ENCODE peak calls at places on chromosomes 6 and 20, in six cellular contexts. One of them, this sample, is unnamed.

GRCh38 chr6:144234935-144235334 is 50.2 kb upstream of the UTRN start:
- DNase-seq in suprapubic skin: no peak
- DNase-seq in PC-9: no peak
- DNase-seq in cardiac muscle cell: no peak
- DNase-seq in BJ: no peak
- DNase-seq in AG10803: no peak
- DNase-seq in this sample: no peak

GRCh38 chr6:7594579-7595125 is 4.7 kb downstream of the SNRNP48 start:
- DNase-seq in suprapubic skin: no peak
- DNase-seq in PC-9: no peak
- DNase-seq in cardiac muscle cell: peak
- DNase-seq in BJ: no peak
- DNase-seq in AG10803: no peak
- DNase-seq in this sample: no peak

GRCh38 chr6:142569676-142570075 is 267.9 kb downstream of the ADGRG6 start:
- DNase-seq in suprapubic skin: no peak
- DNase-seq in PC-9: peak
- DNase-seq in cardiac muscle cell: peak
- DNase-seq in BJ: no peak
- DNase-seq in AG10803: peak
- DNase-seq in this sample: no peak

GRCh38 chr20:62148908-62149314 is 5.3 kb downstream of the SS18L1 start:
- DNase-seq in suprapubic skin: no peak
- DNase-seq in PC-9: no peak
- DNase-seq in cardiac muscle cell: no peak
- DNase-seq in BJ: no peak
- DNase-seq in AG10803: no peak
- DNase-seq in this sample: no peak

GRCh38 chr6:79763301-79763700 is 132.2 kb downstream of the SH3BGRL2 start:
- DNase-seq in suprapubic skin: no peak
- DNase-seq in PC-9: no peak
- DNase-seq in cardiac muscle cell: no peak
- DNase-seq in BJ: no peak
- DNase-seq in AG10803: no peak
- DNase-seq in this sample: no peak

GRCh38 chr6:21185849-21186478 is 407.6 kb upstream of the SOX4 start:
- DNase-seq in suprapubic skin: no peak
- DNase-seq in PC-9: no peak
- DNase-seq in cardiac muscle cell: no peak
- DNase-seq in BJ: no peak
- DNase-seq in AG10803: no peak
- DNase-seq in this sample: no peak

GRCh38 chr6:124679392-124679791 is 282.8 kb upstream of the RNF217 start:
- DNase-seq in suprapubic skin: no peak
- DNase-seq in PC-9: no peak
- DNase-seq in cardiac muscle cell: no peak
- DNase-seq in BJ: no peak
- DNase-seq in AG10803: peak
- DNase-seq in this sample: peak

GRCh38 chr20:6104493-6105188 is 18.2 kb downstream of the FERMT1 start:
- DNase-seq in suprapubic skin: no peak
- DNase-seq in PC-9: no peak
- DNase-seq in cardiac muscle cell: no peak
- DNase-seq in BJ: no peak
- DNase-seq in AG10803: peak
- DNase-seq in this sample: peak

GRCh38 chr6:144013486-144013909 is 5.4 kb upstream of the PLAGL1 start:
- DNase-seq in suprapubic skin: peak
- DNase-seq in PC-9: peak
- DNase-seq in cardiac muscle cell: peak
- DNase-seq in BJ: no peak
- DNase-seq in AG10803: peak
- DNase-seq in this sample: peak

GRCh38 chr6:139407718-139408222 is 33.3 kb upstream of the CITED2 start:
- DNase-seq in suprapubic skin: no peak
- DNase-seq in PC-9: peak
- DNase-seq in cardiac muscle cell: no peak
- DNase-seq in BJ: peak
- DNase-seq in AG10803: peak
- DNase-seq in this sample: peak

GRCh38 chr20:2757001-2757400 is 43.4 kb downstream of the CPXM1 start:
- DNase-seq in suprapubic skin: peak
- DNase-seq in PC-9: no peak
- DNase-seq in cardiac muscle cell: no peak
- DNase-seq in BJ: no peak
- DNase-seq in AG10803: no peak
- DNase-seq in this sample: no peak

GRCh38 chr6:54754406-54754805 is 92.2 kb upstream of the FAM83B start:
- DNase-seq in suprapubic skin: no peak
- DNase-seq in PC-9: no peak
- DNase-seq in cardiac muscle cell: no peak
- DNase-seq in BJ: no peak
- DNase-seq in AG10803: no peak
- DNase-seq in this sample: no peak

GRCh38 chr20:32980131-32980941 is 23.9 kb downstream of the SUN5 start:
- DNase-seq in suprapubic skin: no peak
- DNase-seq in PC-9: no peak
- DNase-seq in cardiac muscle cell: no peak
- DNase-seq in BJ: no peak
- DNase-seq in AG10803: no peak
- DNase-seq in this sample: no peak

GRCh38 chr6:169852504-169853195 is 101.2 kb downstream of the ERMARD start:
- DNase-seq in suprapubic skin: no peak
- DNase-seq in PC-9: no peak
- DNase-seq in cardiac muscle cell: no peak
- DNase-seq in BJ: no peak
- DNase-seq in AG10803: no peak
- DNase-seq in this sample: no peak

GRCh38 chr20:54995021-54995420 is 519.6 kb downstream of the DOK5 start:
- DNase-seq in suprapubic skin: no peak
- DNase-seq in PC-9: no peak
- DNase-seq in cardiac muscle cell: no peak
- DNase-seq in BJ: no peak
- DNase-seq in AG10803: no peak
- DNase-seq in this sample: no peak

GRCh38 chr20:47354388-47354709 is 2.1 kb downstream of the ZMYND8 start:
- DNase-seq in suprapubic skin: no peak
- DNase-seq in PC-9: no peak
- DNase-seq in cardiac muscle cell: no peak
- DNase-seq in BJ: no peak
- DNase-seq in AG10803: no peak
- DNase-seq in this sample: no peak

GRCh38 chr6:101722991-101723579 is 329.6 kb downstream of the GRIK2 start:
- DNase-seq in suprapubic skin: no peak
- DNase-seq in PC-9: peak
- DNase-seq in cardiac muscle cell: no peak
- DNase-seq in BJ: peak
- DNase-seq in AG10803: peak
- DNase-seq in this sample: peak

GRCh38 chr20:46174469-46175126 is 56.5 kb downstream of the CD40 start:
- DNase-seq in suprapubic skin: no peak
- DNase-seq in PC-9: no peak
- DNase-seq in cardiac muscle cell: peak
- DNase-seq in BJ: no peak
- DNase-seq in AG10803: peak
- DNase-seq in this sample: peak

GRCh38 chr6:166281104-166281503 is 27.1 kb downstream of the PRR18 start:
- DNase-seq in suprapubic skin: no peak
- DNase-seq in PC-9: no peak
- DNase-seq in cardiac muscle cell: no peak
- DNase-seq in BJ: no peak
- DNase-seq in AG10803: no peak
- DNase-seq in this sample: no peak

GRCh38 chr20:17833036-17833674 is 133.4 kb downstream of the BANF2 start:
- DNase-seq in suprapubic skin: no peak
- DNase-seq in PC-9: no peak
- DNase-seq in cardiac muscle cell: no peak
- DNase-seq in BJ: no peak
- DNase-seq in AG10803: peak
- DNase-seq in this sample: peak

GRCh38 chr6:129631070-129631469 is 78.9 kb downstream of the ARHGAP18 start:
- DNase-seq in suprapubic skin: no peak
- DNase-seq in PC-9: no peak
- DNase-seq in cardiac muscle cell: no peak
- DNase-seq in BJ: no peak
- DNase-seq in AG10803: no peak
- DNase-seq in this sample: no peak

GRCh38 chr6:131669891-131670290 is 31.3 kb downstream of the OR2A4 start:
- DNase-seq in suprapubic skin: no peak
- DNase-seq in PC-9: no peak
- DNase-seq in cardiac muscle cell: no peak
- DNase-seq in BJ: no peak
- DNase-seq in AG10803: no peak
- DNase-seq in this sample: no peak

GRCh38 chr6:7537560-7538174 is 3.8 kb upstream of the DSP start:
- DNase-seq in suprapubic skin: no peak
- DNase-seq in PC-9: no peak
- DNase-seq in cardiac muscle cell: peak
- DNase-seq in BJ: no peak
- DNase-seq in AG10803: no peak
- DNase-seq in this sample: no peak

GRCh38 chr20:51752343-51752951 is 15.7 kb downstream of the ATP9A start:
- DNase-seq in suprapubic skin: no peak
- DNase-seq in PC-9: peak
- DNase-seq in cardiac muscle cell: no peak
- DNase-seq in BJ: peak
- DNase-seq in AG10803: peak
- DNase-seq in this sample: peak

GRCh38 chr6:149962461-149963211 is 1.1 kb upstream of the ULBP1 start:
- DNase-seq in suprapubic skin: peak
- DNase-seq in PC-9: no peak
- DNase-seq in cardiac muscle cell: no peak
- DNase-seq in BJ: no peak
- DNase-seq in AG10803: no peak
- DNase-seq in this sample: no peak

GRCh38 chr6:149965191-149966020 is 1.7 kb downstream of the ULBP1 start:
- DNase-seq in suprapubic skin: peak
- DNase-seq in PC-9: no peak
- DNase-seq in cardiac muscle cell: peak
- DNase-seq in BJ: no peak
- DNase-seq in AG10803: no peak
- DNase-seq in this sample: peak

GRCh38 chr6:149964243-149965190 is 774 bp downstream of the ULBP1 start:
- DNase-seq in suprapubic skin: peak
- DNase-seq in PC-9: no peak
- DNase-seq in cardiac muscle cell: peak
- DNase-seq in BJ: no peak
- DNase-seq in AG10803: peak
- DNase-seq in this sample: peak

GRCh38 chr6:149963212-149963461 is 606 bp upstream of the ULBP1 start:
- DNase-seq in suprapubic skin: peak
- DNase-seq in PC-9: peak
- DNase-seq in cardiac muscle cell: no peak
- DNase-seq in BJ: peak
- DNase-seq in AG10803: peak
- DNase-seq in this sample: no peak

GRCh38 chr6:149963462-149964242 is at the start of gene ULBP1:
- DNase-seq in suprapubic skin: peak
- DNase-seq in PC-9: peak
- DNase-seq in cardiac muscle cell: peak
- DNase-seq in BJ: peak
- DNase-seq in AG10803: peak
- DNase-seq in this sample: peak
- TF ChIP-seq CTCF in suprapubic skin: no peak
- TF ChIP-seq CTCF in PC-9: no peak
- TF ChIP-seq CTCF in cardiac muscle cell: peak
- TF ChIP-seq CTCF in BJ: peak
- TF ChIP-seq CTCF in AG10803: peak
- TF ChIP-seq CTCF in this sample: no peak

DNA sequence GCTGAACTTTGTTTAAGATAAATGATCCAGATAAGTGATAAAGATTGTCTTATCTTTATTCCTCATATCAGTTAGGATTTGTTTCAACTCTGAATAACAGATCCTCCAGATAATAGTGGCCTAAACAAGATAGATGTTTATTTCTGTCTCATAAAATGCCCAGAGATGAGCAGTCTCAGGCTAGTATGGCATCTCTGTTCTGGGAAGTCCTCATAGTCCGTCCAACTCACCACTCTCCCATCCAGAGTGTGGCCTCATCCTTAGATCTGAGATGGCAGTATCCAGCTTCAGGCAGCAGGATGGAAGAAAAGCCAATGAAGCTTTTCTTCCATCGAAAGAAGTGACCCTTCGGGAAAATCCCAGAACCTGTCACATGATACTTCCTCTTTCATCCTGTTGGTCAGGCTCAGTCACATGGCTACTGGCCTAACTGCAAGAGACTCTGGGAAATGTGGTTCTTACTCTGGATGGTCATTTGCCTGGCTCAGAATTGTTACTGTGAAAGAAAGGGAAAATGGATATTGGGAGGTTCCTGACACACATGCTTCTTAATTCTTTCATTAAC is 29.4 kb upstream of the TAGAP start:
- DNase-seq in suprapubic skin: no peak
- DNase-seq in PC-9: no peak
- DNase-seq in cardiac muscle cell: peak
- DNase-seq in BJ: no peak
- DNase-seq in AG10803: peak
- DNase-seq in this sample: peak
- H3K4me3 ChIP-seq in suprapubic skin: no peak
- H3K4me3 ChIP-seq in PC-9: peak
- H3K4me3 ChIP-seq in cardiac muscle cell: peak
- H3K4me3 ChIP-seq in BJ: no peak
- H3K4me3 ChIP-seq in AG10803: peak
- H3K4me3 ChIP-seq in this sample: peak

GRCh38 chr6:17281100-17281496 is at the start of gene RBM24:
- DNase-seq in suprapubic skin: no peak
- DNase-seq in PC-9: no peak
- DNase-seq in cardiac muscle cell: peak
- DNase-seq in BJ: no peak
- DNase-seq in AG10803: peak
- DNase-seq in this sample: peak
- TF ChIP-seq CTCF in suprapubic skin: no peak
- TF ChIP-seq CTCF in PC-9: no peak
- TF ChIP-seq CTCF in cardiac muscle cell: peak
- TF ChIP-seq CTCF in BJ: peak
- TF ChIP-seq CTCF in AG10803: peak
- TF ChIP-seq CTCF in this sample: peak

GRCh38 chr6:141402489-141402888 is 730.2 kb upstream of the GJE1 start:
- DNase-seq in suprapubic skin: no peak
- DNase-seq in PC-9: no peak
- DNase-seq in cardiac muscle cell: no peak
- DNase-seq in BJ: no peak
- DNase-seq in AG10803: no peak
- DNase-seq in this sample: no peak

GRCh38 chr6:141401168-141401567 is 731.6 kb upstream of the GJE1 start:
- DNase-seq in suprapubic skin: no peak
- DNase-seq in PC-9: no peak
- DNase-seq in cardiac muscle cell: no peak
- DNase-seq in BJ: no peak
- DNase-seq in AG10803: peak
- DNase-seq in this sample: peak

GRCh38 chr6:141403827-141404226 is 728.9 kb upstream of the GJE1 start:
- DNase-seq in suprapubic skin: no peak
- DNase-seq in PC-9: no peak
- DNase-seq in cardiac muscle cell: no peak
- DNase-seq in BJ: no peak
- DNase-seq in AG10803: peak
- DNase-seq in this sample: peak

GRCh38 chr6:141401851-141402250 is 730.9 kb upstream of the GJE1 start:
- DNase-seq in suprapubic skin: no peak
- DNase-seq in PC-9: no peak
- DNase-seq in cardiac muscle cell: no peak
- DNase-seq in BJ: no peak
- DNase-seq in AG10803: no peak
- DNase-seq in this sample: peak

GRCh38 chr6:141403103-141403502 is 729.6 kb upstream of the GJE1 start:
- DNase-seq in suprapubic skin: no peak
- DNase-seq in PC-9: no peak
- DNase-seq in cardiac muscle cell: no peak
- DNase-seq in BJ: no peak
- DNase-seq in AG10803: peak
- DNase-seq in this sample: no peak
- H3K4me3 ChIP-seq in suprapubic skin: no peak
- H3K4me3 ChIP-seq in PC-9: no peak
- H3K4me3 ChIP-seq in cardiac muscle cell: no peak
- H3K4me3 ChIP-seq in BJ: no peak
- H3K4me3 ChIP-seq in AG10803: no peak
- H3K4me3 ChIP-seq in this sample: no peak

This sample was measured in fibroblast of mammary gland.